ENCODE peak calls at places on chromosomes 11 and 22, in ten cellular contexts. One of them, this sample, is unnamed.
A peak's percentile ranks its signal among the peaks of the same experiment; 100 is the strongest.

GRCh38 chr11:67165595-67165994 is 46.5 kb downstream of the KDM2A start:
- DNase-seq in lower lobe of right lung: no peak
- DNase-seq in GM12865: no peak
- DNase-seq in fibroblast of the aortic adventitia: no peak
- DNase-seq in CD8-positive, alpha-beta T cell: no peak
- DNase-seq in HFF-Myc: no peak
- DNase-seq in gastrocnemius medialis: no peak
- DNase-seq in endodermal cell: no peak
- DNase-seq in DND-41: no peak
- DNase-seq in stomach: no peak
- DNase-seq in this sample: no peak

GRCh38 chr11:62400760-62401159 is 18.1 kb upstream of the SCGB1A1 start:
- DNase-seq in lower lobe of right lung: peak; percentile 67
- DNase-seq in GM12865: no peak
- DNase-seq in fibroblast of the aortic adventitia: peak; percentile 94
- DNase-seq in CD8-positive, alpha-beta T cell: no peak
- DNase-seq in HFF-Myc: peak; percentile 37
- DNase-seq in gastrocnemius medialis: peak; percentile 49
- DNase-seq in endodermal cell: no peak
- DNase-seq in DND-41: no peak
- DNase-seq in stomach: peak; percentile 54
- DNase-seq in this sample: peak; percentile 84

GRCh38 chr11:120512727-120513435 is 1.3 kb downstream of the GRIK4 start:
- DNase-seq in lower lobe of right lung: peak; percentile 38
- DNase-seq in GM12865: no peak
- DNase-seq in fibroblast of the aortic adventitia: no peak
- DNase-seq in CD8-positive, alpha-beta T cell: no peak
- DNase-seq in HFF-Myc: no peak
- DNase-seq in gastrocnemius medialis: no peak
- DNase-seq in endodermal cell: no peak
- DNase-seq in DND-41: no peak
- DNase-seq in stomach: peak; percentile 24
- DNase-seq in this sample: no peak

GRCh38 chr11:59669611-59670009 is 773 bp upstream of the PATL1 start:
- DNase-seq in lower lobe of right lung: peak; percentile 67
- DNase-seq in GM12865: no peak
- DNase-seq in fibroblast of the aortic adventitia: peak; percentile 79
- DNase-seq in CD8-positive, alpha-beta T cell: no peak
- DNase-seq in HFF-Myc: no peak
- DNase-seq in gastrocnemius medialis: peak; percentile 13
- DNase-seq in endodermal cell: no peak
- DNase-seq in DND-41: no peak
- DNase-seq in stomach: peak; percentile 34
- DNase-seq in this sample: peak; percentile 46

GRCh38 chr11:64629796-64630562 is 39.0 kb downstream of the SLC22A12 start:
- DNase-seq in lower lobe of right lung: no peak
- DNase-seq in GM12865: no peak
- DNase-seq in fibroblast of the aortic adventitia: no peak
- DNase-seq in CD8-positive, alpha-beta T cell: no peak
- DNase-seq in HFF-Myc: no peak
- DNase-seq in gastrocnemius medialis: no peak
- DNase-seq in endodermal cell: peak; percentile 99
- DNase-seq in DND-41: no peak
- DNase-seq in stomach: no peak
- DNase-seq in this sample: peak; percentile 19

GRCh38 chr11:133794205-133794604 is 51.1 kb downstream of the SPATA19 start:
- DNase-seq in lower lobe of right lung: no peak
- DNase-seq in GM12865: no peak
- DNase-seq in fibroblast of the aortic adventitia: no peak
- DNase-seq in CD8-positive, alpha-beta T cell: no peak
- DNase-seq in HFF-Myc: no peak
- DNase-seq in gastrocnemius medialis: no peak
- DNase-seq in endodermal cell: no peak
- DNase-seq in DND-41: no peak
- DNase-seq in stomach: no peak
- DNase-seq in this sample: no peak

GRCh38 chr22:48523091-48523490 is 1304.6 kb downstream of the BRD1 start:
- DNase-seq in lower lobe of right lung: no peak
- DNase-seq in GM12865: no peak
- DNase-seq in fibroblast of the aortic adventitia: no peak
- DNase-seq in CD8-positive, alpha-beta T cell: no peak
- DNase-seq in HFF-Myc: no peak
- DNase-seq in gastrocnemius medialis: no peak
- DNase-seq in endodermal cell: no peak
- DNase-seq in DND-41: no peak
- DNase-seq in stomach: no peak
- DNase-seq in this sample: no peak

GRCh38 chr11:34052036-34052607 is 591 bp downstream of the CAPRIN1 start:
- DNase-seq in lower lobe of right lung: peak; percentile 95
- DNase-seq in GM12865: peak; percentile 94
- DNase-seq in fibroblast of the aortic adventitia: peak; percentile 76
- DNase-seq in CD8-positive, alpha-beta T cell: peak; percentile 87
- DNase-seq in HFF-Myc: no peak
- DNase-seq in gastrocnemius medialis: peak; percentile 84
- DNase-seq in endodermal cell: peak; percentile 95
- DNase-seq in DND-41: peak; percentile 91
- DNase-seq in stomach: peak; percentile 93
- DNase-seq in this sample: peak; percentile 88

GRCh38 chr22:50317674-50318073 is 9.1 kb downstream of the DENND6B start:
- DNase-seq in lower lobe of right lung: no peak
- DNase-seq in GM12865: no peak
- DNase-seq in fibroblast of the aortic adventitia: no peak
- DNase-seq in CD8-positive, alpha-beta T cell: no peak
- DNase-seq in HFF-Myc: no peak
- DNase-seq in gastrocnemius medialis: no peak
- DNase-seq in endodermal cell: no peak
- DNase-seq in DND-41: no peak
- DNase-seq in stomach: no peak
- DNase-seq in this sample: no peak

GRCh38 chr22:50676211-50676636 is 3.6 kb downstream of the SHANK3 start:
- DNase-seq in lower lobe of right lung: no peak
- DNase-seq in GM12865: no peak
- DNase-seq in fibroblast of the aortic adventitia: no peak
- DNase-seq in CD8-positive, alpha-beta T cell: no peak
- DNase-seq in HFF-Myc: no peak
- DNase-seq in gastrocnemius medialis: no peak
- DNase-seq in endodermal cell: no peak
- DNase-seq in DND-41: no peak
- DNase-seq in stomach: no peak
- DNase-seq in this sample: no peak

GRCh38 chr11:103091810-103092524 is at the start of gene DCUN1D5:
- DNase-seq in lower lobe of right lung: peak; percentile 97
- DNase-seq in GM12865: peak; percentile 95
- DNase-seq in fibroblast of the aortic adventitia: peak; percentile 94
- DNase-seq in CD8-positive, alpha-beta T cell: peak; percentile 89
- DNase-seq in HFF-Myc: peak; percentile 81
- DNase-seq in gastrocnemius medialis: peak; percentile 94
- DNase-seq in endodermal cell: peak; percentile 99
- DNase-seq in DND-41: peak; percentile 94
- DNase-seq in stomach: peak; percentile 98
- DNase-seq in this sample: peak; percentile 98

GRCh38 chr22:22156716-22157499 is 87.7 kb upstream of the VPREB1 start:
- DNase-seq in lower lobe of right lung: peak; percentile 54
- DNase-seq in GM12865: peak; percentile 93
- DNase-seq in fibroblast of the aortic adventitia: peak; percentile 80
- DNase-seq in CD8-positive, alpha-beta T cell: peak; percentile 35
- DNase-seq in HFF-Myc: peak; percentile 52
- DNase-seq in gastrocnemius medialis: no peak
- DNase-seq in endodermal cell: peak; percentile 86
- DNase-seq in DND-41: peak; percentile 84
- DNase-seq in stomach: peak; percentile 61
- DNase-seq in this sample: peak; percentile 22
- H3K4me3 ChIP-seq in lower lobe of right lung: no peak overlapping the region
- H3K4me3 ChIP-seq in GM12865: no peak overlapping the region
- H3K4me3 ChIP-seq in fibroblast of the aortic adventitia: no peak overlapping the region
- H3K4me3 ChIP-seq in CD8-positive, alpha-beta T cell: no peak overlapping the region
- H3K4me3 ChIP-seq in HFF-Myc: no peak overlapping the region
- H3K4me3 ChIP-seq in gastrocnemius medialis: no peak overlapping the region
- H3K4me3 ChIP-seq in endodermal cell: no peak overlapping the region
- H3K4me3 ChIP-seq in DND-41: no peak overlapping the region
- H3K4me3 ChIP-seq in stomach: no peak overlapping the region
- H3K4me3 ChIP-seq in this sample: no peak overlapping the region

DNA sequence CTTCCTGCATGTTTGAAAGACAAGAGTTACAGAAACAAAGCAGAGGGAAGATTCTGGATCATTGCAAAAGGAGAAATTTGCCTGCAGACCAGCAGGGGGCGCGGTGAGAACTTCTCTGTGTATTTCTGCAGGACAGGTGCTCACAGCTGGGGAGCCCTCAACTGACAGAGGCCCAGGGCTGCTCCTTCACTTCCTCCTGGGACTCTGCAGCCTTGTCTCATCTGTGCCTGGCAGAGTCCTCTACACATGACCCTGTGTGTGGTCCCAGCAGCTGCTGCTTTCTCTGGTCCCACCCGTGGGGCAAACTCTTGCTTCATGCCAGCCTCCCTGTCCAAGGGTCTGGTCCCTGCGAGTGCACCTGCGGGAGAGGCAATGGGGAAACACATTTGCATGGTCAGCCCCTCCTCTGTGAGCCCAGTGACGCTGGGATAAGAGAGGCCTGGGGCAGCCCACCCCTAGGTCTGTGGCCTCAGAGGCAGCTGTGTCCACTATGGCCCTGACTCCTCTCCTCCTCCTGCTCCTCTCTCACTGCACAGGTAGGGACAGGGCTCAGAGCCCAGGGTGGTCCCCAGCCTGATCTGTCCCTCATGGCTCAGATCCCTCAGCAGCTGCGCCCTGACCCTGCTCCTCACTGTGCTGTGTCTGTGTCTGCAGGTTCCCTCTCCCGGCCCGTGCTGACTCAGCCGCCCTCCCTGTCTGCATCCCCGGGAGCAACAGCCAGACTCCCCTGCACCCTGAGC is 43.2 kb upstream of the VPREB1 start:
- DNase-seq in lower lobe of right lung: peak; percentile 69
- DNase-seq in GM12865: peak; percentile 75
- DNase-seq in fibroblast of the aortic adventitia: no peak
- DNase-seq in CD8-positive, alpha-beta T cell: no peak
- DNase-seq in HFF-Myc: no peak
- DNase-seq in gastrocnemius medialis: no peak
- DNase-seq in endodermal cell: peak; percentile 76
- DNase-seq in DND-41: peak; percentile 84
- DNase-seq in stomach: peak; percentile 48
- DNase-seq in this sample: no peak
- TF ChIP-seq CTCF in lower lobe of right lung: peak; percentile 82
- TF ChIP-seq CTCF in GM12865: peak; percentile 67
- TF ChIP-seq CTCF in fibroblast of the aortic adventitia: no peak
- TF ChIP-seq CTCF in CD8-positive, alpha-beta T cell: no peak
- TF ChIP-seq CTCF in HFF-Myc: peak; percentile 73
- TF ChIP-seq CTCF in gastrocnemius medialis: peak; percentile 46
- TF ChIP-seq CTCF in endodermal cell: peak; percentile 70
- TF ChIP-seq CTCF in DND-41: peak; percentile 80
- TF ChIP-seq CTCF in stomach: no peak
- TF ChIP-seq CTCF in this sample: peak; percentile 65

GRCh38 chr22:29308148-29308790 is 1.8 kb downstream of the GAS2L1 start:
- DNase-seq in lower lobe of right lung: no peak
- DNase-seq in GM12865: no peak
- DNase-seq in fibroblast of the aortic adventitia: no peak
- DNase-seq in CD8-positive, alpha-beta T cell: no peak
- DNase-seq in HFF-Myc: no peak
- DNase-seq in gastrocnemius medialis: no peak
- DNase-seq in endodermal cell: no peak
- DNase-seq in DND-41: no peak
- DNase-seq in stomach: no peak
- DNase-seq in this sample: no peak

GRCh38 chr22:29310863-29311339 is 4.5 kb downstream of the GAS2L1 start:
- DNase-seq in lower lobe of right lung: peak; percentile 95
- DNase-seq in GM12865: peak; percentile 56
- DNase-seq in fibroblast of the aortic adventitia: peak; percentile 96
- DNase-seq in CD8-positive, alpha-beta T cell: no peak
- DNase-seq in HFF-Myc: peak; percentile 89
- DNase-seq in gastrocnemius medialis: peak; percentile 81
- DNase-seq in endodermal cell: peak; percentile 88
- DNase-seq in DND-41: peak; percentile 32
- DNase-seq in stomach: peak; percentile 89
- DNase-seq in this sample: peak; percentile 99

GRCh38 chr22:29308791-29309262 is 2.4 kb downstream of the GAS2L1 start:
- DNase-seq in lower lobe of right lung: no peak
- DNase-seq in GM12865: peak; percentile 33
- DNase-seq in fibroblast of the aortic adventitia: peak; percentile 34
- DNase-seq in CD8-positive, alpha-beta T cell: no peak
- DNase-seq in HFF-Myc: no peak
- DNase-seq in gastrocnemius medialis: no peak
- DNase-seq in endodermal cell: no peak
- DNase-seq in DND-41: no peak
- DNase-seq in stomach: no peak
- DNase-seq in this sample: peak; percentile 45

GRCh38 chr22:29310065-29310862 is 3.8 kb downstream of the GAS2L1 start:
- DNase-seq in lower lobe of right lung: no peak
- DNase-seq in GM12865: no peak
- DNase-seq in fibroblast of the aortic adventitia: no peak
- DNase-seq in CD8-positive, alpha-beta T cell: no peak
- DNase-seq in HFF-Myc: no peak
- DNase-seq in gastrocnemius medialis: no peak
- DNase-seq in endodermal cell: peak; percentile 59
- DNase-seq in DND-41: no peak
- DNase-seq in stomach: no peak
- DNase-seq in this sample: no peak

DNA sequence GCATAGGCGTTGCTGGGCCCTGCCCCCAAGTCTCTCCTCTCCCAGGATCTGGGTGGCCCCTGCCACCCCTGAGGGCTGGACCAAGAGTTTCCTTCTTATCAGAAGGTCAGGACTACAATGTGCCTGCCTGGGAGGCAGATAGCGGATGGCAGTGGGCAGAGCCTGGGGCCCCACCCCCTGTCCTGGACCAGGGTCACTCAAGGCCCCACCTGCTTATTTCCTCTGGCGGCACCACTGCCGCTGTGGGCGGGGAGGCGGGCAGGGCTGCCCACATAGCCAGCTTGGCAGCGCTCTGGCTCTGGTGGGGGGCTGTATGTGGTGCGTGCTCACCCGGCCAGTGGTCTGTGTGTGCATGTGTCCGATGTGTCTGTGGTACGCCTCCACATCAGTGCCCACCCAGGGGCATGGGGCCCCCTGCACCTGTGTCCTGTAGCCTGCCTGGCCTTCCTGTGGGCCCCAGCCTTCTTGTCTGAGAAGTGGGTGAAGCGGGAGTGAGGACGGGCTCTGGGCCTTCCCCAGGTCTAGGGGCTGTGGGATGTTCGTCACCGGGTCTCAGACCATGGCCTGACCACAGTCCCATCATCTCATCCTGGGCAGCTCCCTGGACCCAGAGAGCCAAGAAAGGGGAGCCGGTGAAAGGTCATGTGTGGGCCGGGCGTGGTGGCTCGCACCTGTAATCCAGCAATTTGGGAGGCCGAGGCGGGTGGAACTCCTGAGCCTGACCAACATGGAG is 3.0 kb downstream of the GAS2L1 start:
- DNase-seq in lower lobe of right lung: peak; percentile 62
- DNase-seq in GM12865: no peak
- DNase-seq in fibroblast of the aortic adventitia: no peak
- DNase-seq in CD8-positive, alpha-beta T cell: no peak
- DNase-seq in HFF-Myc: no peak
- DNase-seq in gastrocnemius medialis: no peak
- DNase-seq in endodermal cell: peak; percentile 48
- DNase-seq in DND-41: no peak
- DNase-seq in stomach: peak; percentile 80
- DNase-seq in this sample: no peak
- H3K4me3 ChIP-seq in lower lobe of right lung: peak overlapping the region; percentile 91
- H3K4me3 ChIP-seq in GM12865: no peak overlapping the region
- H3K4me3 ChIP-seq in fibroblast of the aortic adventitia: no peak overlapping the region
- H3K4me3 ChIP-seq in CD8-positive, alpha-beta T cell: no peak overlapping the region
- H3K4me3 ChIP-seq in HFF-Myc: peak overlapping the region; percentile 23
- H3K4me3 ChIP-seq in gastrocnemius medialis: peak overlapping the region; percentile 84
- H3K4me3 ChIP-seq in endodermal cell: no peak overlapping the region
- H3K4me3 ChIP-seq in DND-41: no peak overlapping the region
- H3K4me3 ChIP-seq in stomach: peak overlapping the region; percentile 93
- H3K4me3 ChIP-seq in this sample: peak overlapping the region; percentile 22

GRCh38 chr11:111399187-111400031 is 20.3 kb upstream of the POU2AF1 start:
- DNase-seq in lower lobe of right lung: no peak
- DNase-seq in GM12865: peak; percentile 82
- DNase-seq in fibroblast of the aortic adventitia: no peak
- DNase-seq in CD8-positive, alpha-beta T cell: no peak
- DNase-seq in HFF-Myc: no peak
- DNase-seq in gastrocnemius medialis: no peak
- DNase-seq in endodermal cell: no peak
- DNase-seq in DND-41: no peak
- DNase-seq in stomach: no peak
- DNase-seq in this sample: no peak
- TF ChIP-seq CTCF in lower lobe of right lung: no peak
- TF ChIP-seq CTCF in GM12865: peak; percentile 53
- TF ChIP-seq CTCF in fibroblast of the aortic adventitia: no peak
- TF ChIP-seq CTCF in CD8-positive, alpha-beta T cell: no peak
- TF ChIP-seq CTCF in HFF-Myc: no peak
- TF ChIP-seq CTCF in gastrocnemius medialis: no peak
- TF ChIP-seq CTCF in endodermal cell: peak; percentile 18
- TF ChIP-seq CTCF in DND-41: no peak
- TF ChIP-seq CTCF in stomach: no peak
- TF ChIP-seq CTCF in this sample: no peak